ENCODE peak calls at places on chromosomes 2 and 18, in seven cellular contexts. One of them, this sample, is unnamed.

GRCh38 chr2:232538671-232539070 is 821 bp upstream of the CHRNG start:
- DNase-seq in H1: peak
- DNase-seq in HepG2: no peak
- DNase-seq in lower lobe of right lung: peak
- DNase-seq in effector memory CD4-positive, alpha-beta T cell: no peak
- DNase-seq in GM23248: no peak
- DNase-seq in WERI-Rb-1: no peak
- DNase-seq in this sample: no peak

GRCh38 chr18:64100136-64100922 is 48.6 kb downstream of the LINC00305 start:
- DNase-seq in H1: no peak
- DNase-seq in effector memory CD4-positive, alpha-beta T cell: no peak
- DNase-seq in lower lobe of right lung: no peak
- DNase-seq in HepG2: no peak
- DNase-seq in WERI-Rb-1: no peak
- DNase-seq in GM23248: no peak
- DNase-seq in this sample: no peak

GRCh38 chr2:143140864-143141637 is 11.8 kb downstream of the ARHGAP15 start:
- DNase-seq in lower lobe of right lung: no peak
- DNase-seq in GM23248: no peak
- DNase-seq in H1: no peak
- DNase-seq in HepG2: no peak
- DNase-seq in WERI-Rb-1: no peak
- DNase-seq in effector memory CD4-positive, alpha-beta T cell: no peak
- DNase-seq in this sample: no peak

GRCh38 chr2:226772389-226773179 is 27.0 kb downstream of the IRS1 start:
- DNase-seq in HepG2: peak
- DNase-seq in lower lobe of right lung: no peak
- DNase-seq in H1: no peak
- DNase-seq in effector memory CD4-positive, alpha-beta T cell: no peak
- DNase-seq in WERI-Rb-1: no peak
- DNase-seq in GM23248: no peak
- DNase-seq in this sample: no peak

GRCh38 chr2:46471-47345 is at the start of gene FAM110C:
- DNase-seq in HepG2: peak
- DNase-seq in GM23248: peak
- DNase-seq in H1: peak
- DNase-seq in WERI-Rb-1: peak
- DNase-seq in effector memory CD4-positive, alpha-beta T cell: peak
- DNase-seq in lower lobe of right lung: peak
- DNase-seq in this sample: peak

GRCh38 chr2:33375054-33375453 is 101.4 kb upstream of the RASGRP3 start:
- DNase-seq in GM23248: peak
- DNase-seq in effector memory CD4-positive, alpha-beta T cell: no peak
- DNase-seq in H1: no peak
- DNase-seq in lower lobe of right lung: no peak
- DNase-seq in HepG2: no peak
- DNase-seq in WERI-Rb-1: no peak
- DNase-seq in this sample: no peak

GRCh38 chr2:38443021-38443541 is 66.0 kb upstream of the ATL2 start:
- DNase-seq in H1: no peak
- DNase-seq in lower lobe of right lung: no peak
- DNase-seq in HepG2: no peak
- DNase-seq in GM23248: peak
- DNase-seq in WERI-Rb-1: peak
- DNase-seq in effector memory CD4-positive, alpha-beta T cell: no peak
- DNase-seq in this sample: no peak

GRCh38 chr2:203583696-203584095 is 48.6 kb upstream of the RAPH1 start:
- DNase-seq in lower lobe of right lung: no peak
- DNase-seq in HepG2: no peak
- DNase-seq in effector memory CD4-positive, alpha-beta T cell: no peak
- DNase-seq in H1: no peak
- DNase-seq in WERI-Rb-1: no peak
- DNase-seq in GM23248: peak
- DNase-seq in this sample: no peak

GRCh38 chr2:207239222-207239674 is 73.5 kb upstream of the KLF7 start:
- DNase-seq in WERI-Rb-1: no peak
- DNase-seq in lower lobe of right lung: peak
- DNase-seq in GM23248: peak
- DNase-seq in HepG2: no peak
- DNase-seq in effector memory CD4-positive, alpha-beta T cell: no peak
- DNase-seq in H1: no peak
- DNase-seq in this sample: no peak

GRCh38 chr2:148515170-148515569 is 129.4 kb upstream of the EPC2 start:
- DNase-seq in HepG2: no peak
- DNase-seq in GM23248: no peak
- DNase-seq in lower lobe of right lung: no peak
- DNase-seq in effector memory CD4-positive, alpha-beta T cell: no peak
- DNase-seq in WERI-Rb-1: no peak
- DNase-seq in H1: no peak
- DNase-seq in this sample: no peak

GRCh38 chr2:239390546-239391285 is 10.1 kb downstream of the HDAC4 start:
- DNase-seq in WERI-Rb-1: no peak
- DNase-seq in HepG2: no peak
- DNase-seq in effector memory CD4-positive, alpha-beta T cell: no peak
- DNase-seq in GM23248: no peak
- DNase-seq in H1: no peak
- DNase-seq in lower lobe of right lung: peak
- DNase-seq in this sample: no peak

GRCh38 chr18:58258707-58259342 is 214.8 kb downstream of the NEDD4L start:
- DNase-seq in lower lobe of right lung: no peak
- DNase-seq in GM23248: no peak
- DNase-seq in WERI-Rb-1: no peak
- DNase-seq in H1: no peak
- DNase-seq in effector memory CD4-positive, alpha-beta T cell: no peak
- DNase-seq in HepG2: no peak
- DNase-seq in this sample: no peak

GRCh38 chr2:25992556-25992955 is 10.3 kb upstream of the KIF3C start:
- DNase-seq in H1: no peak
- DNase-seq in effector memory CD4-positive, alpha-beta T cell: no peak
- DNase-seq in WERI-Rb-1: no peak
- DNase-seq in HepG2: no peak
- DNase-seq in GM23248: no peak
- DNase-seq in lower lobe of right lung: no peak
- DNase-seq in this sample: no peak

GRCh38 chr2:16537347-16537746 is 128.3 kb downstream of the CYRIA start:
- DNase-seq in WERI-Rb-1: no peak
- DNase-seq in effector memory CD4-positive, alpha-beta T cell: no peak
- DNase-seq in HepG2: no peak
- DNase-seq in H1: no peak
- DNase-seq in GM23248: peak
- DNase-seq in lower lobe of right lung: no peak
- DNase-seq in this sample: no peak

GRCh38 chr2:46942143-46942526 is 26.5 kb upstream of the MCFD2 start:
- DNase-seq in lower lobe of right lung: peak
- DNase-seq in WERI-Rb-1: no peak
- DNase-seq in GM23248: peak
- DNase-seq in effector memory CD4-positive, alpha-beta T cell: peak
- DNase-seq in HepG2: no peak
- DNase-seq in H1: no peak
- DNase-seq in this sample: no peak

DNA sequence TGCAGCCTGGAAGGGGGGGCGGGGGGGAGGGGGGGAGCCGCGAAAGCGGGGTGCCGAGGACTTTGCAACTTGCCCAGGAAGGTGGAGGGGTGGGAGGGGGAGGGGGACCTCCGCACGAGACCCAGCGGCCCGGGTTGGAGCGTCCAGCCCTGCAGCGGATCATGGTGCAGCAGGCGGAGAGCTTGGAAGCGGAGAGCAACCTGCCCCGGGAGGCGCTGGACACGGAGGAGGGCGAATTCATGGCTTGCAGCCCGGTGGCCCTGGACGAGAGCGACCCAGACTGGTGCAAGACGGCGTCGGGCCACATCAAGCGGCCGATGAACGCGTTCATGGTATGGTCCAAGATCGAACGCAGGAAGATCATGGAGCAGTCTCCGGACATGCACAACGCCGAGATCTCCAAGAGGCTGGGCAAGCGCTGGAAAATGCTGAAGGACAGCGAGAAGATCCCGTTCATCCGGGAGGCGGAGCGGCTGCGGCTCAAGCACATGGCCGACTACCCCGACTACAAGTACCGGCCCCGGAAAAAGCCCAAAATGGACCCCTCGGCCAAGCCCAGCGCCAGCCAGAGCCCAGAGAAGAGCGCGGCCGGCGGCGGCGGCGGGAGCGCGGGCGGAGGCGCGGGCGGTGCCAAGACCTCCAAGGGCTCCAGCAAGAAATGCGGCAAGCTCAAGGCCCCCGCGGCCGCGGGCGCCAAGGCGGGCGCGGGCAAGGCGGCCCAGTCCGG is 540 bp downstream of the SOX11 start:
- DNase-seq in WERI-Rb-1: peak
- DNase-seq in effector memory CD4-positive, alpha-beta T cell: no peak
- DNase-seq in lower lobe of right lung: no peak
- DNase-seq in H1: peak
- DNase-seq in HepG2: no peak
- DNase-seq in GM23248: peak
- DNase-seq in this sample: no peak
- H3K27ac ChIP-seq in WERI-Rb-1: peak
- H3K27ac ChIP-seq in effector memory CD4-positive, alpha-beta T cell: no peak
- H3K27ac ChIP-seq in lower lobe of right lung: no peak
- H3K27ac ChIP-seq in H1: peak
- H3K27ac ChIP-seq in HepG2: no peak
- H3K27ac ChIP-seq in GM23248: no peak
- H3K27ac ChIP-seq in this sample: no peak

DNA sequence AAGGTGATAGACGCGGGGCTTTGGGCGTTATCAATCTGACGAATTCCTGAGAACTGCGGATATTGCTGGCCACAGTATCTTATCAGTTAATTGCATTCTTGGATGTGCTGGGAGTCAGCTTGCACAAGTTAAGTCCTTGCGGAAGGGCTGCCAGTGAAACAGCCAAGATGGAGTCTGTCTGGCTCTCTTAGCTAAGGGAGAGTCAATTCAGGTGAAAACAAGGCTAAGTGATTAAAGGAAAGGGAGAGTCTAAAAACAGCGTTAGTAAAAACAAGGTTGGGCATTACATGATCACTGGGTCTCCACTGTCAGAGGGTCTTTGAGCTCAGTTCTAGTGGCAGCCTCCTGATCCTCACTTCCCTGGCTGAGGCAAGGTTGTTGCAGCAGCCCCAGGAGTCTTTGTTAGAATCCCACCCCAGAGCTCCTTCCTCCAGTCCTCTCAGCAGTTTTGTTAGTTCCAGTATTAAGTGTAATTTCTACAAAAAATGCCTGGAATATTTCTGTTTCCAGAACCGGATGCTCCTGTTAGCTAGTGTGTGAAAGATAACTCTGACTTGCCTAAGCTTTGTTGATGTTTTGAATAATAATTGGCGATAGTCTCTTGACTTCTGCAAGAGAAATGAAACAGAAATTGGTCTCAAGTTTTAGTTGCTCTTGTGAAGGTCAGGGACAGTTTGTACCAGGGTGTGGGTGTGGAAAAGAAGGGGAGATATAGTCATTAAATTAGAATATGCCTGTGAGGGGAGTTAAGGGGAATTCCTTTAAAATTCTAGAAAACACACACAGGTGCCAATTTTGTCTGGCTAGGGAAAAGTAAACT is 10.6 kb downstream of the CFLAR start:
- DNase-seq in effector memory CD4-positive, alpha-beta T cell: no peak
- DNase-seq in H1: no peak
- DNase-seq in lower lobe of right lung: no peak
- DNase-seq in HepG2: no peak
- DNase-seq in WERI-Rb-1: no peak
- DNase-seq in GM23248: peak
- DNase-seq in this sample: no peak
- H3K27ac ChIP-seq in effector memory CD4-positive, alpha-beta T cell: peak
- H3K27ac ChIP-seq in H1: no peak
- H3K27ac ChIP-seq in lower lobe of right lung: peak
- H3K27ac ChIP-seq in HepG2: peak
- H3K27ac ChIP-seq in WERI-Rb-1: no peak
- H3K27ac ChIP-seq in GM23248: peak
- H3K27ac ChIP-seq in this sample: peak

DNA sequence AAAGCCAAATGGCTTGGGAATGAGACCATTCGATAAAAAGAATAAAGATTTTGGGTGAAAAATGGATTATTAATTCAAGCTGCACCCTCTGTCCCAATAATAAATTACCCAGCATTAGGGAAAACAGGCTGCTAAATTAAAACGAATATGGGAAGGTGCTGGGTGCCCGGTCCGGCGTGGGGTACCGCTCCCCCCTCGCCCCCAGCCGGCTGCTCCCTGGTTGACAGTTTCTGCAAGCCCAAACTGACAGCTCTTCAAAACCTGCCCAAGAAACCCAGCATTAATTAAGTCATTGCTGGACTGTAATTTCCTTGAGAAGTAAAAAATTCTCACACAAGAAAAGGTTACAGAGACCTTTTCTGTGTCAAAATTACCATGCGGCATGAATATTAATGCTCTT is 98.6 kb downstream of the PTGR3 start:
- DNase-seq in H1: no peak
- DNase-seq in effector memory CD4-positive, alpha-beta T cell: no peak
- DNase-seq in GM23248: no peak
- DNase-seq in HepG2: no peak
- DNase-seq in WERI-Rb-1: no peak
- DNase-seq in lower lobe of right lung: no peak
- DNase-seq in this sample: no peak
- H3K27ac ChIP-seq in H1: no peak
- H3K27ac ChIP-seq in effector memory CD4-positive, alpha-beta T cell: no peak
- H3K27ac ChIP-seq in GM23248: no peak
- H3K27ac ChIP-seq in HepG2: no peak
- H3K27ac ChIP-seq in WERI-Rb-1: no peak
- H3K27ac ChIP-seq in lower lobe of right lung: no peak
- H3K27ac ChIP-seq in this sample: no peak

GRCh38 chr2:228629251-228629650 is 447.8 kb upstream of the SPHKAP start:
- DNase-seq in GM23248: no peak
- DNase-seq in WERI-Rb-1: no peak
- DNase-seq in lower lobe of right lung: no peak
- DNase-seq in HepG2: no peak
- DNase-seq in effector memory CD4-positive, alpha-beta T cell: no peak
- DNase-seq in H1: no peak
- DNase-seq in this sample: no peak

GRCh38 chr2:228630786-228631185 is 449.3 kb upstream of the SPHKAP start:
- DNase-seq in lower lobe of right lung: no peak
- DNase-seq in GM23248: no peak
- DNase-seq in WERI-Rb-1: no peak
- DNase-seq in H1: no peak
- DNase-seq in HepG2: no peak
- DNase-seq in effector memory CD4-positive, alpha-beta T cell: no peak
- DNase-seq in this sample: no peak

GRCh38 chr2:228628682-228629081 is 447.2 kb upstream of the SPHKAP start:
- DNase-seq in WERI-Rb-1: no peak
- DNase-seq in GM23248: no peak
- DNase-seq in HepG2: no peak
- DNase-seq in effector memory CD4-positive, alpha-beta T cell: no peak
- DNase-seq in H1: no peak
- DNase-seq in lower lobe of right lung: no peak
- DNase-seq in this sample: no peak

GRCh38 chr2:228624708-228625107 is 443.2 kb upstream of the SPHKAP start:
- DNase-seq in GM23248: no peak
- DNase-seq in HepG2: no peak
- DNase-seq in WERI-Rb-1: no peak
- DNase-seq in lower lobe of right lung: no peak
- DNase-seq in effector memory CD4-positive, alpha-beta T cell: no peak
- DNase-seq in H1: no peak
- DNase-seq in this sample: no peak

DNA sequence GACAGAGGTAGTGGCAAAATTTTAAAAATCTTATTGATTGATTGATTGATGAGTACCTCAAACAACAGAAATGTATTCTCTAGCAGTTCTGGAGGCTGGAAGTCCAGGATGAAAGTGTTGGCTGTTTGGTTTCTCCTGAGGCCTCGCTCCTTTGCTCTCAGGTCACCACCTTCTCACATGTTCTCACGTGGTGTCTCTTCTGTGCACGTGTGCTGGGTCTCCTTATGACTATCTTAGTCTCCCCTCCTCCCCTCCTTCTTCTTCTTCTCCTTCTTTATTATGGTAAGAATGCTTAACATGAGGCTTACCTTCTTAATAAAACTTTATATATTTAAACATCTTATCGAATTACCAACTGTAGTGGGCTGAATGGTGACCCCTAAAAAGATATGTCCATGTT is 446.0 kb upstream of the SPHKAP start:
- DNase-seq in effector memory CD4-positive, alpha-beta T cell: no peak
- DNase-seq in lower lobe of right lung: no peak
- DNase-seq in HepG2: no peak
- DNase-seq in H1: no peak
- DNase-seq in GM23248: no peak
- DNase-seq in WERI-Rb-1: no peak
- DNase-seq in this sample: no peak
- H3K27ac ChIP-seq in effector memory CD4-positive, alpha-beta T cell: no peak
- H3K27ac ChIP-seq in lower lobe of right lung: no peak
- H3K27ac ChIP-seq in HepG2: no peak
- H3K27ac ChIP-seq in H1: no peak
- H3K27ac ChIP-seq in GM23248: no peak
- H3K27ac ChIP-seq in WERI-Rb-1: no peak
- H3K27ac ChIP-seq in this sample: no peak

This sample was measured in caudate nucleus.